ENCODE peak calls at places on chromosomes 11 and 22, in ten cellular contexts. N is suprapubic skin, O is ovary, C is tibial nerve, R is transverse colon, L is K562, G is sigmoid colon, F is A549, B is stomach, E is H1. D is an unnamed sample.

GRCh38 chr11:76601272-76601671 is 69.3 kb downstream of the LRRC32 start:
- DNase-seq in N (no peak), O (peak; percentile 11), C (no peak), R (no peak), L (no peak), G (no peak), F (no peak), B (no peak), E (no peak), D (no peak)

GRCh38 chr11:13183094-13183825 is 94.3 kb upstream of the BMAL1 start:
- DNase-seq in N (no peak), O (no peak), C (no peak), R (no peak), L (no peak), G (no peak), F (peak; percentile 53), B (no peak), E (no peak), D (no peak)

GRCh38 chr22:21094911-21095772 is 49.4 kb downstream of the LRRC74B start:
- DNase-seq in N (no peak), O (no peak), C (no peak), R (no peak), L (no peak), G (no peak), F (no peak), B (no peak), E (no peak), D (peak; percentile 60)

GRCh38 chr22:36435516-36436415 is 45.7 kb downstream of the TXN2 start:
- DNase-seq in N (no peak), O (no peak), C (no peak), R (peak; percentile 84), L (no peak), G (no peak), F (no peak), B (peak; percentile 82), E (no peak), D (no peak)

GRCh38 chr11:1203505-1204271 is 19.2 kb upstream of the MUC5B start:
- DNase-seq in N (peak; percentile 61), O (no peak), C (peak; percentile 7), R (peak; percentile 32), L (peak; percentile 3), G (peak; percentile 65), F (no peak), B (peak; percentile 28), E (no peak), D (no peak)

GRCh38 chr22:29128891-29129643 is 56.2 kb downstream of the KREMEN1 start:
- DNase-seq in N (no peak), O (no peak), C (no peak), R (no peak), L (no peak), G (peak; percentile 35), F (no peak), B (no peak), E (no peak), D (no peak)

GRCh38 chr11:8828580-8829358 is 82.2 kb upstream of the AKIP1 start:
- DNase-seq in N (no peak), O (no peak), C (no peak), R (no peak), L (no peak), G (peak; percentile 53), F (no peak), B (no peak), E (no peak), D (no peak)

GRCh38 chr11:133953999-133954398 is 2.8 kb downstream of the IGSF9B start:
- DNase-seq in N (no peak), O (no peak), C (no peak), R (no peak), L (no peak), G (no peak), F (no peak), B (no peak), E (no peak), D (no peak)

GRCh38 chr11:57648791-57649735 is 649 bp downstream of the YPEL4 start:
- DNase-seq in N (no peak), O (no peak), C (no peak), R (no peak), L (no peak), G (peak; percentile 67), F (no peak), B (no peak), E (no peak), D (no peak)

GRCh38 chr11:134014502-134014901 is 54.4 kb upstream of the JAM3 start:
- DNase-seq in N (no peak), O (no peak), C (no peak), R (no peak), L (no peak), G (no peak), F (no peak), B (no peak), E (no peak), D (no peak)

GRCh38 chr11:15507592-15507991 is 392.9 kb downstream of the INSC start:
- DNase-seq in N (no peak), O (no peak), C (no peak), R (peak; percentile 37), L (no peak), G (no peak), F (peak; percentile 46), B (peak; percentile 49), E (no peak), D (no peak)

GRCh38 chr11:94027210-94027609 is 6.1 kb downstream of the HEPHL1 start:
- DNase-seq in N (no peak), O (no peak), C (no peak), R (no peak), L (no peak), G (no peak), F (no peak), B (no peak), E (no peak), D (peak; percentile 68)

GRCh38 chr22:36595154-36595553 is 66.2 kb upstream of the EIF3D start:
- DNase-seq in N (no peak), O (no peak), C (no peak), R (no peak), L (no peak), G (no peak), F (no peak), B (no peak), E (no peak), D (no peak)

GRCh38 chr11:73143126-73143838 is 1.2 kb upstream of the FCHSD2 start:
- DNase-seq in N (no peak), O (peak; percentile 32), C (no peak), R (no peak), L (peak; percentile 56), G (no peak), F (no peak), B (no peak), E (no peak), D (peak; percentile 50)

GRCh38 chr11:69232821-69233760 is 60.9 kb upstream of the MYEOV start:
- DNase-seq in N (peak; percentile 44), O (no peak), C (no peak), R (no peak), L (no peak), G (peak; percentile 45), F (no peak), B (peak; percentile 24), E (no peak), D (no peak)

GRCh38 chr11:60530454-60530853 is 15.3 kb downstream of the MS4A13 start:
- DNase-seq in N (no peak), O (no peak), C (no peak), R (no peak), L (no peak), G (no peak), F (no peak), B (no peak), E (no peak), D (no peak)

GRCh38 chr11:60981515-60981914 is 10.0 kb downstream of the CD6 start:
- DNase-seq in N (peak; percentile 52), O (no peak), C (no peak), R (no peak), L (no peak), G (no peak), F (no peak), B (no peak), E (no peak), D (no peak)

GRCh38 chr11:119121008-119121810 is at the start of gene HINFP:
- DNase-seq in N (peak; percentile 100), O (peak; percentile 100), C (peak; percentile 99), R (peak; percentile 100), L (peak; percentile 97), G (peak; percentile 100), F (peak; percentile 98), B (peak; percentile 100), E (peak; percentile 98), D (peak; percentile 100)

GRCh38 chr11:103850419-103851165 is 185.8 kb upstream of the DDI1 start:
- DNase-seq in N (no peak), O (no peak), C (no peak), R (no peak), L (no peak), G (no peak), F (no peak), B (no peak), E (no peak), D (no peak)

GRCh38 chr22:17781319-17782031 is 7.2 kb upstream of the BID start:
- DNase-seq in N (no peak), O (no peak), C (no peak), R (no peak), L (no peak), G (no peak), F (peak; percentile 61), B (no peak), E (no peak), D (no peak)
- H3K27ac ChIP-seq in N (no peak overlapping the region), O (no peak overlapping the region), C (no peak overlapping the region), R (no peak overlapping the region), L (no peak overlapping the region), G (no peak overlapping the region), F (peak overlapping the region; percentile 81), B (peak overlapping the region; percentile 35), E (no peak overlapping the region), D (no peak overlapping the region)

GRCh38 chr11:126585388-126586302 is 230.2 kb downstream of the ST3GAL4 start:
- DNase-seq in N (peak; percentile 75), O (peak; percentile 61), C (peak; percentile 33), R (peak; percentile 22), L (no peak), G (peak; percentile 76), F (peak; percentile 65), B (peak; percentile 29), E (no peak), D (peak; percentile 93)
- TF ChIP-seq EP300 in N (no peak), O (no peak), C (peak; percentile 20), R (no peak), L (no peak), G (no peak), F (no peak), B (no peak), E (no peak), D (no peak)

GRCh38 chr11:121810291-121810690 is 305.7 kb downstream of the BLID start:
- DNase-seq in N (no peak), O (no peak), C (no peak), R (no peak), L (no peak), G (no peak), F (no peak), B (no peak), E (no peak), D (no peak)
- H3K27ac ChIP-seq in N (no peak overlapping the region), O (no peak overlapping the region), C (no peak overlapping the region), R (peak overlapping the region; percentile 55), L (no peak overlapping the region), G (peak overlapping the region; percentile 67), F (no peak overlapping the region), B (peak overlapping the region; percentile 52), E (no peak overlapping the region), D (peak overlapping the region; percentile 63)

DNA sequence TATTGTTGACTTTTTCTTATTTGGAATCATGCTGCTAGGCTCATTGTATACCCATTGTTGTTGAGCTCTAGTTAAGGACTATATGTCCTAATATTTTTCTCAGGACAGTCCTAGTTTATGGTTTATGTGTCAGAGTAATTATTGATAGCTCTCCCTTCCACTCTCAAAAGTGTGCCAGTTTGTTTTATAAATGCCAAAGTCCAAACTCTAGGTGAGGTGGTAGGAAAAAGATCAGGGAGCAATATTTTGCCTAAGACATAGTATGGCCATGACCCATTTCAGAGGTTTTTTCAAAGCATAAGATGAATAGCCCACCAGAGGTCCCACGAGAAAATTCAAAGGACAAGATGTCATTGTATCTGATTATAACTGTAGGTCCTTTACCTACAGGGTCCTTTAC is 20.9 kb upstream of the DDX10 start:
- DNase-seq in N (no peak), O (no peak), C (no peak), R (no peak), L (no peak), G (no peak), F (no peak), B (no peak), E (no peak), D (no peak)
- TF ChIP-seq EP300 in N (no peak), O (no peak), C (no peak), R (no peak), L (no peak), G (no peak), F (no peak), B (no peak), E (no peak), D (no peak)